ENCODE peak calls at places on chromosome 11, in nine cellular contexts. One of them, this sample, is unnamed.

GRCh38 chr11:117490019-117490679 is 162.5 kb downstream of the CEP164 start:
- DNase-seq in AG10803: no peak
- DNase-seq in GM12864: no peak
- DNase-seq in tibial nerve: no peak
- DNase-seq in PC-3: no peak
- DNase-seq in ovary: no peak
- DNase-seq in adrenal gland: no peak
- DNase-seq in AG09309: no peak
- DNase-seq in fibroblast of pulmonary artery: no peak
- DNase-seq in this sample: no peak

GRCh38 chr11:27718346-27718852 is 18.1 kb upstream of the BDNF start:
- DNase-seq in AG10803: peak
- DNase-seq in GM12864: no peak
- DNase-seq in tibial nerve: no peak
- DNase-seq in PC-3: peak
- DNase-seq in ovary: no peak
- DNase-seq in adrenal gland: peak
- DNase-seq in AG09309: peak
- DNase-seq in fibroblast of pulmonary artery: peak
- DNase-seq in this sample: no peak

GRCh38 chr11:118132385-118133151 is 20.1 kb downstream of the SCN4B start:
- DNase-seq in AG10803: no peak
- DNase-seq in GM12864: no peak
- DNase-seq in tibial nerve: no peak
- DNase-seq in PC-3: no peak
- DNase-seq in ovary: no peak
- DNase-seq in adrenal gland: no peak
- DNase-seq in AG09309: no peak
- DNase-seq in fibroblast of pulmonary artery: no peak
- DNase-seq in this sample: no peak

GRCh38 chr11:90288207-90288821 is 65.5 kb upstream of the CHORDC1 start:
- DNase-seq in AG10803: peak
- DNase-seq in GM12864: no peak
- DNase-seq in tibial nerve: no peak
- DNase-seq in PC-3: peak
- DNase-seq in ovary: no peak
- DNase-seq in adrenal gland: no peak
- DNase-seq in AG09309: no peak
- DNase-seq in fibroblast of pulmonary artery: peak
- DNase-seq in this sample: no peak

GRCh38 chr11:123526027-123526805 is 96.1 kb downstream of the GRAMD1B start:
- DNase-seq in AG10803: no peak
- DNase-seq in GM12864: no peak
- DNase-seq in tibial nerve: no peak
- DNase-seq in PC-3: no peak
- DNase-seq in ovary: no peak
- DNase-seq in adrenal gland: no peak
- DNase-seq in AG09309: no peak
- DNase-seq in fibroblast of pulmonary artery: no peak
- DNase-seq in this sample: no peak

GRCh38 chr11:110430267-110431211 is 791 bp downstream of the FDX1 start:
- DNase-seq in AG10803: peak
- DNase-seq in GM12864: no peak
- DNase-seq in tibial nerve: no peak
- DNase-seq in PC-3: peak
- DNase-seq in ovary: no peak
- DNase-seq in adrenal gland: peak
- DNase-seq in AG09309: no peak
- DNase-seq in fibroblast of pulmonary artery: peak
- DNase-seq in this sample: no peak

GRCh38 chr11:63516109-63516508 is 10.2 kb downstream of the LGALS12 start:
- DNase-seq in AG10803: no peak
- DNase-seq in GM12864: no peak
- DNase-seq in tibial nerve: no peak
- DNase-seq in PC-3: no peak
- DNase-seq in ovary: no peak
- DNase-seq in adrenal gland: no peak
- DNase-seq in AG09309: no peak
- DNase-seq in fibroblast of pulmonary artery: no peak
- DNase-seq in this sample: no peak

GRCh38 chr11:8748317-8748716 is 65.7 kb downstream of the RPL27A start:
- DNase-seq in AG10803: no peak
- DNase-seq in GM12864: no peak
- DNase-seq in tibial nerve: no peak
- DNase-seq in PC-3: no peak
- DNase-seq in ovary: no peak
- DNase-seq in adrenal gland: no peak
- DNase-seq in AG09309: no peak
- DNase-seq in fibroblast of pulmonary artery: no peak
- DNase-seq in this sample: no peak

GRCh38 chr11:17915500-17916143 is 97.2 kb downstream of the SERGEF start:
- DNase-seq in AG10803: no peak
- DNase-seq in GM12864: no peak
- DNase-seq in tibial nerve: no peak
- DNase-seq in PC-3: no peak
- DNase-seq in ovary: no peak
- DNase-seq in adrenal gland: no peak
- DNase-seq in AG09309: no peak
- DNase-seq in fibroblast of pulmonary artery: no peak
- DNase-seq in this sample: no peak

GRCh38 chr11:94308024-94308423 is 3.6 kb downstream of the IZUMO1R start:
- DNase-seq in AG10803: no peak
- DNase-seq in GM12864: no peak
- DNase-seq in tibial nerve: no peak
- DNase-seq in PC-3: no peak
- DNase-seq in ovary: no peak
- DNase-seq in adrenal gland: no peak
- DNase-seq in AG09309: no peak
- DNase-seq in fibroblast of pulmonary artery: no peak
- DNase-seq in this sample: no peak

DNA sequence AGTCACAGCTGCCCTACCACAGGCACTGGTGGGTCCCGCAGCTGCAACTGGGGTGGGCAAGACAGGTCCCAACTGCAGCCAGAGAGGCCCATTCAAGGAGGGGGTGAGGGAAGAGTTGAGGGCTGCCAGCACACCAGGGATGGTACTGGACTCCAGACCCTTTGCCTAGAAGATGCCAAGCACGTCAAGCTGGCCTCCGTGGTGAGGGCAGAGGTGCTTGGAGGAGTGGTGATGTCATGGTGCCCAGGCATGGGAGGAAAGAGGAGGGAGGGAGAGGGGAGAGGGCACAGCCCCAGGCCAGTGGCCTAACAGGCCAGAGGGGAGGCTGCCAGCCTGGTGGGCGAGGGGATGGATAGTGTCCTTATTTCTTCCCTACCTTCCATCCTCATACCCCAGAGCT is 2.1 kb downstream of the SYT7 start:
- DNase-seq in AG10803: no peak
- DNase-seq in GM12864: no peak
- DNase-seq in tibial nerve: no peak
- DNase-seq in PC-3: no peak
- DNase-seq in ovary: no peak
- DNase-seq in adrenal gland: no peak
- DNase-seq in AG09309: no peak
- DNase-seq in fibroblast of pulmonary artery: no peak
- DNase-seq in this sample: no peak
- H3K4me3 ChIP-seq in AG10803: no peak
- H3K4me3 ChIP-seq in GM12864: no peak
- H3K4me3 ChIP-seq in tibial nerve: no peak
- H3K4me3 ChIP-seq in PC-3: no peak
- H3K4me3 ChIP-seq in ovary: no peak
- H3K4me3 ChIP-seq in adrenal gland: no peak
- H3K4me3 ChIP-seq in AG09309: no peak
- H3K4me3 ChIP-seq in fibroblast of pulmonary artery: no peak
- H3K4me3 ChIP-seq in this sample: no peak

DNA sequence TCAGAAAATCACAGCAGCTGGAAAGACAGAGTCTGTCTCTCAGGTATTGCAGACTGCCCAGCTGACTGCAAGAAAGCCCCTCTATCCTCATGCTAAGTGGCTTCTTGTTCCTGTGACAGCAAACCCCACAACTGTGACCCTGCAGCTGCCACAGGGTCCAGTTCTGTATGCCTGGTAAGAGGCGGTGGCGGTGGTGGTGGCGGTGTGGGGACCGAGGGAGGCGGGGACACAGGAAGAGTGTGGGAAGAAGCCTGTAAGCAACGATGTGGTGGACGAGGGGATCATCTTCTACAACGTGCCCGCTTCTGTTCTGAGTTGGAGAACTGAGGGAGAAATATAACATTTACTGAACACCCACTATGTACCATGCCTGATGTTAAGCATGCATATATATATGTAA is 112.4 kb downstream of the TENM4 start:
- DNase-seq in AG10803: no peak
- DNase-seq in GM12864: no peak
- DNase-seq in tibial nerve: no peak
- DNase-seq in PC-3: no peak
- DNase-seq in ovary: no peak
- DNase-seq in adrenal gland: no peak
- DNase-seq in AG09309: no peak
- DNase-seq in fibroblast of pulmonary artery: no peak
- DNase-seq in this sample: no peak
- TF ChIP-seq CTCF in AG10803: no peak
- TF ChIP-seq CTCF in GM12864: no peak
- TF ChIP-seq CTCF in tibial nerve: no peak
- TF ChIP-seq CTCF in PC-3: no peak
- TF ChIP-seq CTCF in ovary: no peak
- TF ChIP-seq CTCF in adrenal gland: no peak
- TF ChIP-seq CTCF in AG09309: no peak
- TF ChIP-seq CTCF in fibroblast of pulmonary artery: no peak
- TF ChIP-seq CTCF in this sample: no peak

GRCh38 chr11:19433791-19434190 is 193.0 kb upstream of the E2F8 start:
- DNase-seq in AG10803: no peak
- DNase-seq in GM12864: no peak
- DNase-seq in tibial nerve: no peak
- DNase-seq in PC-3: no peak
- DNase-seq in ovary: no peak
- DNase-seq in adrenal gland: no peak
- DNase-seq in AG09309: no peak
- DNase-seq in fibroblast of pulmonary artery: no peak
- DNase-seq in this sample: no peak

GRCh38 chr11:19431059-19431398 is 190.3 kb upstream of the E2F8 start:
- DNase-seq in AG10803: no peak
- DNase-seq in GM12864: no peak
- DNase-seq in tibial nerve: no peak
- DNase-seq in PC-3: no peak
- DNase-seq in ovary: no peak
- DNase-seq in adrenal gland: no peak
- DNase-seq in AG09309: no peak
- DNase-seq in fibroblast of pulmonary artery: no peak
- DNase-seq in this sample: no peak

GRCh38 chr11:19435306-19435989 is 194.7 kb upstream of the E2F8 start:
- DNase-seq in AG10803: no peak
- DNase-seq in GM12864: no peak
- DNase-seq in tibial nerve: no peak
- DNase-seq in PC-3: no peak
- DNase-seq in ovary: no peak
- DNase-seq in adrenal gland: no peak
- DNase-seq in AG09309: no peak
- DNase-seq in fibroblast of pulmonary artery: peak
- DNase-seq in this sample: no peak

GRCh38 chr11:19432370-19433163 is 191.8 kb upstream of the E2F8 start:
- DNase-seq in AG10803: peak
- DNase-seq in GM12864: peak
- DNase-seq in tibial nerve: no peak
- DNase-seq in PC-3: peak
- DNase-seq in ovary: no peak
- DNase-seq in adrenal gland: no peak
- DNase-seq in AG09309: peak
- DNase-seq in fibroblast of pulmonary artery: peak
- DNase-seq in this sample: peak

GRCh38 chr11:19433367-19433766 is 192.6 kb upstream of the E2F8 start:
- DNase-seq in AG10803: no peak
- DNase-seq in GM12864: peak
- DNase-seq in tibial nerve: no peak
- DNase-seq in PC-3: no peak
- DNase-seq in ovary: no peak
- DNase-seq in adrenal gland: no peak
- DNase-seq in AG09309: no peak
- DNase-seq in fibroblast of pulmonary artery: no peak
- DNase-seq in this sample: no peak
- H3K4me3 ChIP-seq in AG10803: no peak
- H3K4me3 ChIP-seq in GM12864: no peak
- H3K4me3 ChIP-seq in tibial nerve: no peak
- H3K4me3 ChIP-seq in PC-3: no peak
- H3K4me3 ChIP-seq in ovary: no peak
- H3K4me3 ChIP-seq in adrenal gland: no peak
- H3K4me3 ChIP-seq in AG09309: no peak
- H3K4me3 ChIP-seq in fibroblast of pulmonary artery: no peak
- H3K4me3 ChIP-seq in this sample: no peak

DNA sequence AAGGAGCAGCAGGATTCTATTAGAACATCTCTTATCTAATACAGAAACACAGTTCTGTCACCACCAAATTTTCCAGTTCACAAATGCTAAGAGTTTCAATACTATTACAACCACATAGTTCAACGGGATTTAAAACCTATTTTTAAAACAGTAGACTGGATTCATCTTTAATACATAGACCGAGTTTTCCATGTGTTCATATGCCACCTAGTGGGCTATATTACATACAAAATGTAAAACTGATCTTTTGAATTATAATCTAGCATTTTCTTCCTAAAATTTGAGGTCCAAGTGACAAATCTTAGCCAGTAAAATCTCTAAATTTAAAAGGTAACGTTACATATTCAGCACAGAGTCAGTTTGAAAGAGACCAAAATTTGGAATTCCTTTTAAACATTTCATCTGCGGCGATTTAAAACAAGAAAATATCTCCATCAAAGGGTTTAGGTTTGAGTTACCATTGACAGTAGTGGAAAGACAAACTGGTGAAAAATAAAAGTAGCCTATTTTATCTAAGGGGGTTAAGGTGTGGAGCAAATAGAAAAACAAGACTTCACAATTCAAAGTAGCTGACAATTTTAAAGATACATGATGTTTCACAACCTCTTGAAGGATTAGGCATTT is 269.3 kb upstream of the MPPED2 start:
- DNase-seq in AG10803: peak
- DNase-seq in GM12864: no peak
- DNase-seq in tibial nerve: no peak
- DNase-seq in PC-3: peak
- DNase-seq in ovary: no peak
- DNase-seq in adrenal gland: no peak
- DNase-seq in AG09309: no peak
- DNase-seq in fibroblast of pulmonary artery: peak
- DNase-seq in this sample: no peak
- TF ChIP-seq CTCF in AG10803: peak
- TF ChIP-seq CTCF in GM12864: no peak
- TF ChIP-seq CTCF in tibial nerve: peak
- TF ChIP-seq CTCF in PC-3: peak
- TF ChIP-seq CTCF in ovary: no peak
- TF ChIP-seq CTCF in adrenal gland: peak
- TF ChIP-seq CTCF in AG09309: no peak
- TF ChIP-seq CTCF in fibroblast of pulmonary artery: peak
- TF ChIP-seq CTCF in this sample: no peak